ENCODE peak calls at places on chromosomes 6 and 20, in nine cellular contexts. S is adrenal gland, N is bronchial epithelial cell, O is tibial nerve, U is choroid plexus epithelial cell, Y is endothelial cell, V is cardiac muscle cell, J is lower lobe of right lung, R is MCF 10A. W is an unnamed sample.

GRCh38 chr6:138036955-138037592 is 70.1 kb downstream of the PERP start:
- DNase-seq in O (no peak), Y (no peak), R (no peak), U (no peak), V (no peak), J (no peak), S (no peak), N (peak; percentile 94), W (no peak)

GRCh38 chr6:146955570-146955969 is 248.6 kb upstream of the STXBP5 start:
- DNase-seq in U (no peak), V (no peak), N (no peak), S (no peak), O (no peak), R (no peak), Y (no peak), J (no peak), W (no peak)

GRCh38 chr6:170048615-170049256 is 242.1 kb downstream of the DLL1 start:
- DNase-seq in R (peak; percentile 65), O (no peak), J (peak; percentile 82), S (peak; percentile 63), N (no peak), V (no peak), U (peak; percentile 8), Y (no peak), W (no peak)

GRCh38 chr20:20195011-20195705 is 142.8 kb downstream of the CFAP61 start:
- DNase-seq in Y (no peak), S (no peak), V (peak; percentile 61), U (no peak), O (no peak), N (no peak), J (no peak), R (no peak), W (no peak)

GRCh38 chr6:10369896-10370295 is 45.0 kb downstream of the TFAP2A start:
- DNase-seq in V (no peak), N (peak; percentile 97), Y (no peak), O (no peak), U (no peak), S (no peak), R (peak; percentile 55), J (no peak), W (no peak)

GRCh38 chr20:17622086-17622850 is 52.4 kb downstream of the DSTN start:
- DNase-seq in U (no peak), Y (no peak), R (no peak), N (no peak), V (no peak), O (peak; percentile 8), S (peak; percentile 15), J (peak; percentile 26), W (peak; percentile 1)

GRCh38 chr6:160535270-160535669 is 128.8 kb downstream of the LPA start:
- DNase-seq in Y (no peak), V (no peak), N (no peak), J (no peak), S (no peak), R (no peak), U (no peak), O (no peak), W (no peak)

GRCh38 chr6:156912431-156912830 is 135.3 kb downstream of the ARID1B start:
- DNase-seq in J (no peak), O (no peak), V (no peak), R (no peak), S (no peak), N (no peak), U (no peak), Y (no peak), W (no peak)

GRCh38 chr20:18428490-18429173 is 38.2 kb downstream of the DZANK1 start:
- DNase-seq in S (peak; percentile 68), J (no peak), N (no peak), Y (no peak), O (no peak), U (peak; percentile 76), R (peak; percentile 80), V (no peak), W (no peak)

GRCh38 chr6:106110167-106110826 is 24.2 kb downstream of the PRDM1 start:
- DNase-seq in S (no peak), V (no peak), O (no peak), U (no peak), J (no peak), Y (no peak), R (no peak), N (no peak), W (no peak)

GRCh38 chr6:127879685-127880084 is 21.2 kb downstream of the THEMIS start:
- DNase-seq in N (no peak), V (peak; percentile 67), R (no peak), U (peak; percentile 54), S (no peak), J (no peak), Y (peak; percentile 51), O (no peak), W (peak; percentile 66)

GRCh38 chr20:14064921-14065320 is 69.6 kb downstream of the MACROD2 start:
- DNase-seq in R (no peak), J (no peak), O (no peak), U (no peak), Y (no peak), S (no peak), V (no peak), N (no peak), W (no peak)

GRCh38 chr6:15907914-15908518 is 220.9 kb upstream of the MYLIP start:
- DNase-seq in J (no peak), N (peak; percentile 80), V (no peak), O (no peak), R (no peak), U (no peak), Y (no peak), S (no peak), W (no peak)

GRCh38 chr20:13382786-13383185 is 161.7 kb downstream of the ISM1 start:
- DNase-seq in Y (no peak), N (no peak), O (no peak), V (no peak), S (no peak), R (no peak), J (no peak), U (no peak), W (no peak)

GRCh38 chr20:58362970-58363369 is 26.1 kb upstream of the VAPB start:
- DNase-seq in J (no peak), V (no peak), S (no peak), U (no peak), Y (no peak), R (no peak), O (no peak), N (no peak), W (no peak)

DNA sequence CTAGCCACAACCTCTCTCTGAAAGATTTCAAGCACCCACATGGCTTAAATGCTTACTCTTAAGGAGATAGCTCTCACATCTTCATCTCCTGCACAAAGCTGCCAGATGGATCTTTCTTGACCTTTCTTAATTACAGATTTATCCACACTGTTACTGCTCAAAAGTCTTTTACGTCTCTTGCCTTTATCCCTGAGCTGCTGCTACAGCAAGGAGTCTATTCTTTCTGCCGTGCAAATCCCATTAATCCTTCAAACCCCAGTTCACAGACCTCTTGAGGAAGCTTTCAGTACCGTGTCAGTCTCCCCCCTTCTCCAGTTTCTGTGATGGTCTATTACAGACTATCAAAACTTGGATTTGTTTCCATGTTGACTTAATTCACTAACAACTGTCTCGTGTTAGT is 54.6 kb downstream of the B4GALT5 start:
- DNase-seq in R (no peak), O (no peak), Y (no peak), J (no peak), S (no peak), U (no peak), V (no peak), N (no peak), W (no peak)
- TF ChIP-seq CTCF in R (no peak), O (no peak), Y (no peak), J (no peak), S (no peak), U (no peak), V (no peak), N (no peak), W (no peak)

GRCh38 chr6:167682125-167682524 is 144.6 kb upstream of the AFDN start:
- DNase-seq in J (no peak), Y (no peak), O (no peak), R (no peak), U (no peak), V (no peak), N (no peak), S (no peak), W (no peak)
- TF ChIP-seq CTCF in J (no peak), Y (no peak), O (no peak), R (no peak), U (no peak), V (no peak), N (no peak), S (no peak), W (no peak)

DNA sequence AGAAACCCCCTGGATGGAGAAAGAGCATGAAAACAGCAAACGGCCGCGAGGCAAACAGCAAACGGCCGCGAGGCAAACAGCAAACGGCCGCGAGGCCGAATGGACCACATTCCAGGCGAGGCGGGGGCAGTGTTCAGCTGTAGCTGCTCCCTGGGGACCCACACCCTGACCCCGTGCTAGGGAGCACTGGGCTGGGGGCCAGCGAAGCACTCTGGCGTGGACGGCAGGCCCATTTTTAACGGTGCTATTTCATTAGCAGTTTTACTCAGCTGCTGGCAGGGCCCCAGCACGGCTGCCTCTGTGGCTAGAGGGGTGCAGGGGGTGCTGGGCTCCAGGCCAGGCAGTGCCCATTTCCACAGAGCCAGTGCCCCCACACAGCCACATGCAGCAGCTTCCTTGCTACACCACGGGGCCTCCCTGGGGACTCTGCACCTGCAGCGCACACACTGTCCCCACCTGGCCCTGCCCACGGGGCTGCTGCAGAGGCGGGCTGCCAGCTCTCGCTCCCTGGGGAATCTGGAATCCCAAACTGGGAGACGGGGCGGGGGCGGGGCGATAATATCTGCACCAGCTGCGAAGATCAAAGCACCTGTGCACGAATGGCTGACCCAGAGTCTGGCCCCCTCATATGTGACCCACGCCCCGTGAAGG is 35.6 kb upstream of the SLCO4A1 start:
- DNase-seq in Y (no peak), J (no peak), V (no peak), U (peak; percentile 57), S (peak; percentile 61), N (no peak), R (no peak), O (peak; percentile 74), W (peak; percentile 62)
- TF ChIP-seq CTCF in Y (no peak), J (no peak), V (no peak), U (no peak), S (no peak), N (no peak), R (no peak), O (no peak), W (no peak)

GRCh38 chr6:70547313-70547712 is 19.4 kb upstream of the SDHAF4 start:
- DNase-seq in O (no peak), J (no peak), V (peak; percentile 40), R (peak; percentile 10), N (peak; percentile 11), Y (no peak), U (peak; percentile 55), S (no peak), W (no peak)
- TF ChIP-seq CTCF in O (peak; percentile 14), J (peak; percentile 21), V (peak; percentile 45), R (peak; percentile 28), N (peak; percentile 13), Y (no peak), U (peak; percentile 61), S (peak; percentile 33), W (peak; percentile 42)

W was measured in nephron progenitor cell.